ENCODE peak calls at places on chromosomes 13 and 19, in seven cellular contexts. S is HFFc6, N is fibroblast of lung, C is HFF-Myc, U is MCF 10A, R is OCI-LY7, M is cardiac muscle cell. T is an unnamed sample.

GRCh38 chr19:6057651-6058365 is 52.5 kb downstream of the RFX2 start:
- DNase-seq in R (no peak), M (no peak), N (no peak), S (no peak), U (no peak), C (no peak), T (no peak)

GRCh38 chr19:35545855-35546381 is 492 bp downstream of the TMEM147 start:
- DNase-seq in N (peak), R (peak), M (no peak), C (no peak), U (peak), S (no peak), T (no peak)

GRCh38 chr13:105937451-105937850 is 598.0 kb downstream of the EFNB2 start:
- DNase-seq in C (peak), N (no peak), M (no peak), U (no peak), S (no peak), R (no peak), T (no peak)

GRCh38 chr13:104114111-104114510 is 1047.9 kb upstream of the SLC10A2 start:
- DNase-seq in M (no peak), R (no peak), S (no peak), N (no peak), C (no peak), U (no peak), T (no peak)

GRCh38 chr19:46600393-46601317 is 475 bp upstream of the CALM3 start:
- DNase-seq in N (peak), M (peak), R (peak), U (peak), S (peak), C (peak), T (peak)

GRCh38 chr19:35975608-35976214 is 19.3 kb upstream of the SDHAF1 start:
- DNase-seq in N (peak), M (peak), U (peak), R (no peak), C (no peak), S (no peak), T (no peak)

GRCh38 chr13:48909088-48909389 is 66.7 kb upstream of the FNDC3A start:
- DNase-seq in R (no peak), C (no peak), S (no peak), N (no peak), M (no peak), U (no peak), T (no peak)

GRCh38 chr13:47798906-47799305 is 202.2 kb downstream of the SUCLA2 start:
- DNase-seq in M (peak), U (peak), C (no peak), R (no peak), S (no peak), N (peak), T (peak)

GRCh38 chr19:35509018-35509652 is 4.3 kb downstream of the DMKN start:
- DNase-seq in C (no peak), M (peak), N (no peak), S (no peak), U (peak), R (no peak), T (peak)

GRCh38 chr19:5403968-5404640 is 51.1 kb upstream of the ZNRF4 start:
- DNase-seq in U (peak), C (peak), M (peak), R (peak), S (peak), N (peak), T (peak)

GRCh38 chr13:106610511-106610910 is 42.6 kb upstream of the ARGLU1 start:
- DNase-seq in N (peak), R (no peak), M (no peak), S (peak), C (no peak), U (peak), T (peak)

GRCh38 chr19:51359294-51359693 is 6.9 kb downstream of the ETFB start:
- DNase-seq in M (no peak), C (no peak), N (peak), U (peak), S (peak), R (no peak), T (peak)

GRCh38 chr13:98447881-98448641 is 128.8 kb downstream of the STK24 start:
- DNase-seq in C (no peak), U (no peak), M (peak), S (no peak), R (peak), N (no peak), T (peak)

GRCh38 chr13:51364404-51365008 is 25.0 kb downstream of the SERPINE3 start:
- DNase-seq in M (no peak), R (no peak), S (peak), C (peak), U (no peak), N (peak), T (peak)

GRCh38 chr13:76992548-76993001 is 694 bp downstream of the CLN5 start:
- DNase-seq in U (peak), N (peak), R (peak), S (peak), C (no peak), M (peak), T (peak)

GRCh38 chr13:110869805-110870706 is 44.8 kb downstream of the ANKRD10 start:
- DNase-seq in N (peak), C (peak), U (peak), M (peak), S (peak), R (no peak), T (peak)

GRCh38 chr19:46350029-46350757 is 3.3 kb downstream of the PPP5C start:
- DNase-seq in M (no peak), C (no peak), U (peak), S (no peak), R (peak), N (no peak), T (no peak)

GRCh38 chr13:48975101-48975925 is at the start of gene FNDC3A:
- DNase-seq in U (peak), R (peak), S (peak), N (peak), C (peak), M (peak), T (peak)

GRCh38 chr13:102012299-102013293 is 389.3 kb downstream of the FGF14 start:
- DNase-seq in C (no peak), U (no peak), M (no peak), R (no peak), N (no peak), S (no peak), T (no peak)

GRCh38 chr13:101115762-101116161 is 300.5 kb downstream of the NALCN start:
- DNase-seq in S (peak), M (no peak), C (no peak), N (peak), U (no peak), R (no peak), T (peak)

GRCh38 chr19:58476498-58477015 is 405 bp downstream of the ZNF446 start:
- DNase-seq in U (peak), C (no peak), S (peak), M (peak), R (no peak), N (peak), T (no peak)

GRCh38 chr19:38718747-38719543 is 25.3 kb downstream of the CAPN12 start:
- DNase-seq in S (peak), U (no peak), N (peak), C (no peak), R (no peak), M (peak), T (no peak)
- TF ChIP-seq CTCF in S (peak), U (peak), N (no peak), C (peak), R (no peak), M (peak), T (peak)

DNA sequence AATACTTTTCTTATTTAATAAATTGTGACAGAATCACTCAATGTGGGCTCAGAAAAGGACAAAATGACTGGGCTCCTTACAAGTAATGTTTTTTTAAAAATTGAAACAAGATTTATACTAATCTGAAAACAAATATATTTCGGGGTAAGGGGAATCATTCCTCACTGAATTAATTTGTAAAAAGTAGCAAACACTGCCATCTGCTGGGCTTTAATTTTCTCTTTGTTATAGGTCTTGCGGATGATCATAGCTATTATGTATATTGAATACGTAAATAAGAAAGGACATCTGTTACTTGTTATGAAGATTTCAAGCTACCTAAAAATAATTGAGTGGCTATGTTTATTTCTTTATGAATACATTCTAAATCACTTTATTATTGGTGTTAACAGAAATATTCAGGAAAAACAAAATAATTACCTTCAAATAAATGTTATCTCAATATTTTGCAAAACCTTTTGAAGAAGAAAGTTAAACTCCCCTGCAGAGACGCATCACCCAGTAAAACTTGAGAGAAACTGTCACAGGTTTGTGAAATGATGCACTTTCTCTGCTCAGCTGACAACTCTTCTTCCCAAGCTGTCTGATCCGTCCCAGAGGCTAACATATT is 17.8 kb upstream of the ENOX1 start:
- DNase-seq in S (peak), U (peak), C (no peak), R (peak), N (peak), M (peak), T (peak)
- TF ChIP-seq CTCF in S (peak), U (peak), C (peak), R (peak), N (no peak), M (peak), T (peak)

GRCh38 chr13:80550856-80551532 is 210.1 kb upstream of the SPRY2 start:
- DNase-seq in N (peak), M (no peak), U (no peak), S (no peak), R (no peak), C (no peak), T (no peak)
- TF ChIP-seq CTCF in N (no peak), M (no peak), U (no peak), S (no peak), R (no peak), C (no peak), T (no peak)

GRCh38 chr13:109743706-109744453 is 42.5 kb downstream of the IRS2 start:
- DNase-seq in S (peak), U (peak), R (peak), M (peak), N (peak), C (peak), T (peak)
- TF ChIP-seq CTCF in S (no peak), U (peak), R (no peak), M (peak), N (no peak), C (no peak), T (no peak)

GRCh38 chr13:109135018-109135417 is 505.6 kb downstream of the MYO16 start:
- DNase-seq in N (no peak), U (no peak), S (no peak), C (no peak), R (peak), M (no peak), T (no peak)
- TF ChIP-seq CTCF in N (no peak), U (no peak), S (peak), C (no peak), R (peak), M (no peak), T (no peak)

GRCh38 chr19:15265214-15265613 is 33.0 kb upstream of the EPHX3 start:
- DNase-seq in S (no peak), R (no peak), M (no peak), C (no peak), U (no peak), N (no peak), T (no peak)

GRCh38 chr19:15265849-15266248 is 33.6 kb upstream of the EPHX3 start:
- DNase-seq in S (peak), N (peak), C (peak), U (peak), M (no peak), R (no peak), T (no peak)

GRCh38 chr19:15264933-15265206 is 32.6 kb upstream of the EPHX3 start:
- DNase-seq in N (no peak), M (no peak), C (no peak), S (no peak), U (no peak), R (no peak), T (no peak)

GRCh38 chr19:15263361-15263985 is 31.2 kb upstream of the EPHX3 start:
- DNase-seq in N (no peak), U (no peak), C (no peak), S (no peak), M (no peak), R (no peak), T (no peak)

DNA sequence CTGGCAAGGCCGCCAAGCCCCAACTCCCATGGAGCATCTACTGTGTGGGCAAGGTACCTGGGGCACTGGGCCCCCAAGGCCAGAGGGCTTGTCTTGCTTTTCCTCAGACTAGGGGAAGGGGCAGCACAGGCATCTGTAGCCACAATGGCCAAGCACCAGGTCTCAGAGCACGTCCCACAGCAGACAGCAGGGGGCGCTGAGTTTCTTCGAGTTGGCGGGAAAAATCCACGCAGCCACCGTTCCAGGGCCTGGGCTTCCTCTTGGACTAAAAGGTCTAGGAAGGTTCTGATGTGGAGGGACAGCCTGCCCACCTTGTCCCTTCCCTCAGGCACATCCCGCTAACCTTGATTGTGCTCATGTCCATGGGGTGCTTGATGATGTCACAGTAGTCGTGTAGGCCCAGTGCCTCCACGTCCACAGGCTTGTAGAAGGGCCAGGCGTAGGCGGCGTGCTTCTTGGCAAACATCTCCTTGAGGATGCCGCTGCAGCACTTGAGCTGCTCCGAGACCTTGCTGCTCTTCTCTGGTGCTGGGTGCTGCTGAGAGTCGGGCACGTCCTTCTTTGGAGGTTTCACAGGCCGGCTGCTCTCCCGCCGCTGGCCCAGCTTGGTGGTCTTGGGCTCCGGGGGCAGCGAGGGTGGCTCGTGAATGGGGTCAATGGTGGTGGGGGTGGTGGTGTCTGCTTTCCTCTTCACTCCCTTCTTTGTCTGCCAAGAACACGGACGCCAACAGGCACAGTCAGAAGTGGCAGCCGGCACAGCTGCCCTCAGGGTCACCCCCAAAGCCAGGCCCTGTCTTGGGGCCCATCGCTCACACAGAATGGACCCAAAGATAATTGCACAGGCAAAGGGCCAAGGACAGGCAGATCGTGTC is 32.0 kb upstream of the EPHX3 start:
- DNase-seq in S (peak), U (peak), C (no peak), R (peak), M (peak), N (peak), T (peak)
- TF ChIP-seq CTCF in S (peak), U (peak), C (peak), R (peak), M (peak), N (peak), T (peak)

DNA sequence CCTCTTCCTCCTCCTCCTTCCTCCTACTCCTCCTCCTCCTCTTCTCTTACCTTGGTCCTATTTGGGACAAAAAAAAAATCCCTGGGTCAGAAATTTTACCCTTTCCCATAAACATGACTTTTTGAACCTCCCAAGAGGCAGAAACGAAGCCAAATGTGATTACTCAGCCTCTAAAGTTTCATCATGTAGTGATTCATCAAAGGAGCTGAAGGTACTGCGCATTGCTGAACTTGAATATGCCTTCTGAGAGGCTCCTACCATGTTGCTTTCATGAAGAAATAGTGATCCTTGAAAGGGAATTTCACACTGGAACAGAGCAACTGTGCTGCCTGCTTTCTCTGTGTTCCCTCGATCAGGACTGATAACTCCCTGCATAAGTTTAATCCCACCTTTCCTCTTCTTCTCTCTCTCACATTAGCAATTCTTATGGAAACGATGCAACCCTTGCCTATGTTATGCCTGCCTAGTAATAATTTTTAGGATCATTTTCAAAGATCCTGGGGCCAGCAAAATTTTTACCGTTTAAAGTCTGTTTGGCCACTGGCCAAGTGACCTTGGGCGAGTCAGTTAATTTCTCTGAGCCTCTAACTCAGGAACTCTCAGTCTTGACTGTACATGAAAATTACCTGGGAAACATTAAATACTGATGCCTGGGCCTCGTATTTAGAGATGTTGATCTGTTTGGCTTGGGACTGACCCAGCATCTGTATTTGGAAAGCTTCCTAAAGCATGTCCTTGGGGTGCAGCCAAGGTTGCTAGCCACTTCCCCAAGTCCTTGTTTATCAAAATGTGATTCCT is 149.5 kb downstream of the DCT start:
- DNase-seq in R (no peak), M (no peak), S (peak), N (peak), U (peak), C (peak), T (peak)
- TF ChIP-seq CTCF in R (no peak), M (no peak), S (no peak), N (no peak), U (no peak), C (no peak), T (no peak)

GRCh38 chr19:11460207-11460606 is 20.6 kb downstream of the ELAVL3 start:
- DNase-seq in R (no peak), U (no peak), M (no peak), N (no peak), S (no peak), C (no peak), T (no peak)
- TF ChIP-seq CTCF in R (peak), U (no peak), M (peak), N (no peak), S (peak), C (peak), T (peak)

T was measured in bronchial epithelial cell.